ENCODE peak calls at places on chromosomes 3 and 15, in nine cellular contexts. W, F, S, R, Y, N, O, U and T are unnamed samples.

GRCh38 chr15:75713338-75713895 is 769 bp upstream of the CSPG4 start:
- DNase-seq in W (no peak), F (peak), S (peak), R (peak), Y (no peak), N (no peak), O (no peak), U (no peak), T (no peak)

GRCh38 chr3:159902531-159903314 is 85.9 kb upstream of the IL12A start:
- DNase-seq in W (no peak), F (no peak), S (no peak), R (no peak), Y (no peak), N (no peak), O (no peak), U (no peak), T (no peak)

GRCh38 chr3:30855390-30855789 is 39.1 kb downstream of the GADL1 start:
- DNase-seq in W (no peak), F (no peak), S (no peak), R (no peak), Y (no peak), N (no peak), O (no peak), U (no peak), T (no peak)

GRCh38 chr15:26804063-26804804 is 31.4 kb upstream of the GABRB3 start:
- DNase-seq in W (no peak), F (no peak), S (no peak), R (no peak), Y (no peak), N (no peak), O (no peak), U (no peak), T (no peak)

GRCh38 chr3:146218880-146219866 is 31.7 kb downstream of the PLSCR4 start:
- DNase-seq in W (peak), F (peak), S (no peak), R (peak), Y (peak), N (no peak), O (no peak), U (no peak), T (no peak)

GRCh38 chr3:79467721-79468120 is 300.1 kb downstream of the ROBO1 start:
- DNase-seq in W (no peak), F (no peak), S (no peak), R (no peak), Y (no peak), N (no peak), O (no peak), U (no peak), T (no peak)

GRCh38 chr3:32371466-32372212 is 20.0 kb upstream of the CMTM7 start:
- DNase-seq in W (no peak), F (no peak), S (no peak), R (no peak), Y (no peak), N (no peak), O (no peak), U (no peak), T (no peak)

GRCh38 chr15:91548588-91548987 is 304.9 kb upstream of the SLCO3A1 start:
- DNase-seq in W (no peak), F (peak), S (no peak), R (no peak), Y (no peak), N (no peak), O (no peak), U (no peak), T (no peak)

GRCh38 chr15:29278436-29279099 is 8.9 kb upstream of the NSMCE3 start:
- DNase-seq in W (no peak), F (no peak), S (no peak), R (no peak), Y (no peak), N (no peak), O (no peak), U (no peak), T (no peak)

GRCh38 chr3:9660972-9661371 is 11.7 kb downstream of the MTMR14 start:
- DNase-seq in W (no peak), F (no peak), S (no peak), R (no peak), Y (no peak), N (no peak), O (no peak), U (no peak), T (no peak)

GRCh38 chr3:55405436-55405835 is 81.7 kb downstream of the WNT5A start:
- DNase-seq in W (peak), F (no peak), S (no peak), R (no peak), Y (no peak), N (no peak), O (no peak), U (no peak), T (no peak)

GRCh38 chr3:126083511-126083912 is 412 bp downstream of the SLC41A3 start:
- DNase-seq in W (peak), F (no peak), S (no peak), R (peak), Y (peak), N (peak), O (no peak), U (no peak), T (no peak)

GRCh38 chr3:98743071-98743470 is 20.1 kb upstream of the ST3GAL6 start:
- DNase-seq in W (no peak), F (no peak), S (no peak), R (no peak), Y (no peak), N (no peak), O (no peak), U (no peak), T (no peak)

GRCh38 chr3:187714404-187714979 is 12.1 kb upstream of the RTP2 start:
- DNase-seq in W (peak), F (peak), S (peak), R (peak), Y (peak), N (peak), O (peak), U (no peak), T (peak)

GRCh38 chr3:23487015-23487414 is 283.9 kb downstream of the UBE2E2 start:
- DNase-seq in W (no peak), F (no peak), S (no peak), R (no peak), Y (no peak), N (no peak), O (no peak), U (no peak), T (no peak)

GRCh38 chr15:36912311-36912712 is 188.0 kb downstream of the MEIS2 start:
- DNase-seq in W (no peak), F (no peak), S (no peak), R (no peak), Y (no peak), N (no peak), O (no peak), U (no peak), T (no peak)

GRCh38 chr3:165195628-165196576 is at the start of gene SLITRK3:
- DNase-seq in W (no peak), F (no peak), S (no peak), R (peak), Y (no peak), N (no peak), O (no peak), U (no peak), T (no peak)

GRCh38 chr3:84547971-84548970 is 410.5 kb upstream of the CADM2 start:
- DNase-seq in W (peak), F (peak), S (peak), R (no peak), Y (no peak), N (peak), O (no peak), U (no peak), T (no peak)

GRCh38 chr3:126180477-126181397 is at the start of gene ALDH1L1:
- DNase-seq in W (peak), F (peak), S (peak), R (peak), Y (peak), N (no peak), O (no peak), U (peak), T (peak)

GRCh38 chr3:160390554-160391138 is 8.4 kb downstream of the IFT80 start:
- DNase-seq in W (no peak), F (no peak), S (no peak), R (no peak), Y (no peak), N (no peak), O (no peak), U (no peak), T (no peak)

GRCh38 chr3:32056559-32057290 is 49.7 kb upstream of the GPD1L start:
- DNase-seq in W (no peak), F (no peak), S (no peak), R (no peak), Y (no peak), N (no peak), O (no peak), U (no peak), T (no peak)

GRCh38 chr3:119676020-119676419 is 1.2 kb downstream of the COX17 start:
- DNase-seq in W (no peak), F (no peak), S (no peak), R (no peak), Y (no peak), N (no peak), O (no peak), U (no peak), T (no peak)

GRCh38 chr15:94177112-94177511 is 54.2 kb upstream of the MCTP2 start:
- DNase-seq in W (peak), F (no peak), S (no peak), R (no peak), Y (no peak), N (no peak), O (no peak), U (no peak), T (no peak)

GRCh38 chr15:83565553-83566159 is 88.3 kb upstream of the ADAMTSL3 start:
- DNase-seq in W (peak), F (no peak), S (no peak), R (no peak), Y (no peak), N (no peak), O (no peak), U (no peak), T (no peak)

GRCh38 chr3:15431256-15431837 is 3.9 kb downstream of the EAF1 start:
- DNase-seq in W (no peak), F (no peak), S (no peak), R (no peak), Y (no peak), N (peak), O (no peak), U (no peak), T (no peak)

GRCh38 chr3:64502284-64502683 is 185.5 kb downstream of the ADAMTS9 start:
- DNase-seq in W (no peak), F (no peak), S (no peak), R (no peak), Y (no peak), N (no peak), O (no peak), U (no peak), T (no peak)

GRCh38 chr15:98896002-98896721 is 111.4 kb downstream of the PGPEP1L start:
- DNase-seq in W (no peak), F (no peak), S (no peak), R (no peak), Y (no peak), N (no peak), O (no peak), U (no peak), T (no peak)

GRCh38 chr15:69749274-69749673 is 296.7 kb downstream of the RPLP1 start:
- DNase-seq in W (no peak), F (no peak), S (no peak), R (no peak), Y (no peak), N (no peak), O (no peak), U (no peak), T (no peak)

GRCh38 chr15:48397841-48398240 is 66.6 kb downstream of the DUT start:
- DNase-seq in W (no peak), F (peak), S (no peak), R (peak), Y (peak), N (peak), O (no peak), U (no peak), T (no peak)

GRCh38 chr15:31495281-31495680 is 168.6 kb downstream of the KLF13 start:
- DNase-seq in W (no peak), F (no peak), S (no peak), R (no peak), Y (no peak), N (no peak), O (no peak), U (no peak), T (peak)

GRCh38 chr15:48647963-48648362 is 2.5 kb upstream of the FBN1 start:
- DNase-seq in W (no peak), F (no peak), S (no peak), R (no peak), Y (peak), N (no peak), O (no peak), U (no peak), T (no peak)

DNA sequence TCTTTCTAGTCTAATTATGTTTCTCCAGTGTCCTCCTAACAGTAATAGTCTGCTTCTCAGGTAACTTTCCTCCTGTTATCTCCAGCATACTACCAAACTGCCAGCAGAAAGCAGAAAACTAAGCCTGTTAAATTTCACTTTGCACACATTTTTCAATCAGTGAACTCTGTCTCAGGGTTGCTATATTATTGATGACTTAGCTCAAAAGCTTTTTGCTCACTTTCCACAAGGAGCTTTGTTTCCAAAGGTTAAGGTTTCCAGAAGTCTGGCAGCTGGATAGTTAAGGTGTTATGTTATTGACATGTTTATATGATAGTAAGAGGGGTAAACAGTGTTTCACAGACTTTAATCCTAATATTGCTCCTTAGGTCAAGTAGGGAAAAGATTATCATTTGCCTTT is 5.1 kb downstream of the TRPM7 start:
- DNase-seq in W (no peak), F (no peak), S (no peak), R (no peak), Y (no peak), N (no peak), O (no peak), U (no peak), T (no peak)
- TF ChIP-seq POLR2A in W (no peak), F (no peak), S (no peak), R (no peak), Y (no peak), N (no peak), O (no peak), U (no peak), T (no peak)

GRCh38 chr15:57377478-57377847 is 1.2 kb downstream of the CGNL1 start:
- DNase-seq in W (no peak), F (no peak), S (no peak), R (no peak), Y (no peak), N (no peak), O (no peak), U (no peak), T (no peak)

GRCh38 chr15:57373251-57373881 is 2.9 kb upstream of the CGNL1 start:
- DNase-seq in W (no peak), F (no peak), S (no peak), R (no peak), Y (no peak), N (no peak), O (no peak), U (no peak), T (no peak)

GRCh38 chr15:57376695-57377477 is 581 bp downstream of the CGNL1 start:
- DNase-seq in W (peak), F (peak), S (peak), R (peak), Y (no peak), N (peak), O (no peak), U (no peak), T (no peak)

GRCh38 chr15:57373882-57374276 is 2.4 kb upstream of the CGNL1 start:
- DNase-seq in W (no peak), F (no peak), S (no peak), R (no peak), Y (no peak), N (no peak), O (no peak), U (no peak), T (no peak)

DNA sequence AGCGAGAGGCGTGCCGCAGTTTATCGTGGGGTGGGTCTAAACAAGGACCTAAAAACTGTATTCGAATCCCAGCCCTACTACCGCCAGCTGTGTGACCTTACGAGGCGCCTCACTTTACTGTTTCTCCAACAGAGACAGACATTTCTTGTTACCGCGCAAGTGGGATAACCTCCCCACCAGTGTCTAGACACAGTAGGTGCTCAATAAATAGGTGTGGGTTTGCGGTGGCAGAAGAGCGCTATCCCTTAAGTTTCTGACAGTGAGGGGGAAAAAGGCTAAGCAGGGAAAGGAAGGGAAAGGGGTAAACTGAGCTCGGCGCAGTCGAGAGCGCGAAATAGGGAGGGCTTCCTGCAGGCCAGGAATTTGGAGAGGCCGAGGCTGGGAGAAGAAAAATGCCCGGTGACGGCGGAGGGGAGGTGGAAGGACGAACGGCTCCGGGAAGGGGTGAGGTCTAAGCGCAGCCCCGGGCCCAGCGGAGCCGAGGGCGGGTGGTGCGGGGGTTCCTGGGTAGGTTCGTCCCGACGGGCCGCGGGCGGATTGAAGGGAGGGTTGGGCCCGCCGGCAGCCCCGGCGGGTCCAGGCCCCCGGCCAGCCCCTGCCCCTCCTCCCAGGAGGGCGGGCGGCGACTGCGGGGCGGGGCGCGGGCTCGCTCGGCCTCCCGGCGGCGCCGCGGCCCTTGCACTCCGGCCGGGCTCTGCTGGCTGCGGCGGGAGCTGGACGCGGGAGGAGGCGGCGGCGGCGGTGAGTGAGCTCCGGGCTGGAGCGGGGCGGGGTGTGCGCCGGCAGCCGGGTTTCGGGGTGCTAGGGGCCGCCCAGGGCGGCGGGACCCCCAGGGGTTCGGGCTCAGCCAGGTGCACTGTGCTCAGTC is at the start of gene CGNL1:
- DNase-seq in W (peak), F (peak), S (peak), R (peak), Y (peak), N (no peak), O (no peak), U (no peak), T (no peak)
- H3K4me3 ChIP-seq in W (no peak), F (peak), S (peak), R (peak), Y (peak), N (peak), O (peak), U (peak), T (peak)

GRCh38 chr15:67083135-67083766 is 17.8 kb downstream of the SMAD3 start:
- DNase-seq in W (peak), F (no peak), S (no peak), R (no peak), Y (no peak), N (no peak), O (no peak), U (no peak), T (no peak)
- TF ChIP-seq CTCF in W (no peak), F (no peak), S (no peak), R (no peak), Y (no peak), N (no peak), O (no peak), U (no peak), T (no peak)

DNA sequence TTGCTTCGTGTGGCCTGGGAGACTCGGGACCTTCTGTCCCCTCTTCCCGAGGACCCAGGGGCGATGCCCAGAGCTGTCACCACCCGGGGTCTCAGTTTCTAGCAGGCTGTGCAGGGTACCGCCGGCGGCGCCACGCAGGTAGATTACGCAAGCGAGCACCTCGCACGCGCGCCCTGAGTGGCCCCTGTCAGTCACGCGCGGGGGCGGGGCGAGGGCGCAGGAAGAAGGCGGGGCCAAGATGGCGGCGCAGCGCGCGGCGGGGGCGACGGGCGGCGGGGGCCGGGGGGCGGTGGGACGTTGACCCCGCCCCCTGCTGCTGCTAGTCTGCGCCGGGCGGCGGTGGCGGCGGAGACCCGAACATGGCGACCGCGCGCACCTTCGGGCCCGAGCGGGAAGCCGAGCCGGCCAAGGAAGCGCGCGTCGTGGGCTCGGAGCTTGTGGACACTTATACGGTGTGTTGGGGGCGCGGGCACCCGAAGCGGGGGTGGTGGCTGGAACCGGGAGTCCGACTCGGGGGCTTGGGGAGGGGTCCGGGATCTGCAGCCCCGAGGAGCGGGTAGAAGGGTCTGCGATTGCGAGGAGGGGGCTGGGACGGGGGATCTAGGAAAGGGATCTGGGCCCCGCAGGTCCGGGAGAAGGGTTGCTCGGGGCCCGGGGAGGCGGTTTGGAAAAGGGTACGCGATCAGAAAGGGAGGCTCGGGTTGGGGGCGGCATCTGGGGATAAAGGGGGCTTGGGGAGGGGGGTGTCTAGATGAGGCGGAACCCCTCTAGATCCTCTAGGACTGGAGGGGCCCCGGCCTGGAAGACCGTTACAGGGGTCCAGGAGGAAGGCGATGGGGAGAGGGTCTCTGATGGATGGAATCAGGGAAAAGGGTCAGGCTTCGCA is at the start of gene NISCH:
- DNase-seq in W (peak), F (peak), S (peak), R (peak), Y (peak), N (peak), O (peak), U (peak), T (peak)
- TF ChIP-seq POLR2A in W (peak), F (peak), S (peak), R (peak), Y (peak), N (no peak), O (peak), U (no peak), T (peak)

DNA sequence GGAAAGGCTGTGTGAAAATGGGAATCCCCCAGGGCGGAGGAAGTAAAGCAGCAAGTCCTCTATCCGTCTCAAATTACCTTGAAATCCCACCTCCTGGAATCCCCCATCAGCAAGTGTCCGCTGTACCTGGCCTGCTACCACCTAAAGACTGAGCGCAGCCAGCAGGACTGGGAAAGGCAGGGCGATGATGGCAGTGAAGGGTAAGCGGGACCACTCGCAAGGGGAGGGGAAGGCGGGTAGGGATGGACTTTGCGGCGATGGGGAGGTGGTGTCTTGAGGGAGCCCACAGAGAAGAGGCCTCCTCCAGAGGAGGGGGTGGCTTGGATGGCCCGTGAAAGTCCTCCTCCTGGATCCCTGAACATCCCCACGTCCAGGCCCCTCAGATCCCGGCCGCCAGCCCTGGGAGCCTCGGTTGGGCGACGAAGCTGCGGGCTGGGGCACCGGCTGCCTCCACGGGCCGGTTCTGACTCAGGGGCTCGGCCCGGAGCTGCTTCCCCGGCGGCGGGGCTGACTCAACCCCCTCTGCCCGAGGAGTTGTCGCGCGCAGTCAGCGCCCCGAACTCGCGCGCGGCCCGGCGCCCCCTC is 595 bp downstream of the LARP6 start:
- DNase-seq in W (no peak), F (peak), S (no peak), R (peak), Y (peak), N (peak), O (no peak), U (no peak), T (no peak)
- H3K4me3 ChIP-seq in W (no peak), F (peak), S (peak), R (peak), Y (peak), N (peak), O (peak), U (peak), T (peak)